ENCODE peak calls at places on chromosomes 12 and 14, in ten cellular contexts. J is cortex of kidney, V is NCI-H1105, B is mammary epithelial cell, D is progenitor cell of endocrine pancreas, H is smooth muscle cell of the brain vasculature, S is heart right ventricle, I is GDM1, T is HCEC 1CT, W is tibial artery. L is an unnamed sample.

GRCh38 chr12:97639702-97640101 is 177.1 kb downstream of the RMST start:
- DNase-seq in D (no peak), V (no peak), S (no peak), J (no peak), B (peak; percentile 20), W (no peak), T (no peak), I (no peak), H (no peak), L (no peak)

GRCh38 chr12:108886873-108887629 is 7.2 kb downstream of the DAO start:
- DNase-seq in D (no peak), T (no peak), J (no peak), B (no peak), I (no peak), S (no peak), V (no peak), H (no peak), W (no peak), L (no peak)

GRCh38 chr12:6860942-6861341 is 6.4 kb upstream of the TPI1 start:
- DNase-seq in I (no peak), V (no peak), W (no peak), T (no peak), H (no peak), D (no peak), S (no peak), J (no peak), B (no peak), L (no peak)

GRCh38 chr14:30840086-30840779 is 34.1 kb upstream of the COCH start:
- DNase-seq in B (no peak), T (no peak), D (no peak), H (no peak), W (no peak), S (no peak), V (no peak), J (no peak), I (no peak), L (no peak)

GRCh38 chr12:63150255-63151060 is 543 bp downstream of the AVPR1A start:
- DNase-seq in T (no peak), I (no peak), B (no peak), D (peak; percentile 14), J (no peak), H (no peak), S (peak; percentile 14), W (peak; percentile 18), V (no peak), L (peak; percentile 21)

GRCh38 chr12:96516472-96517417 is 27.4 kb downstream of the CFAP54 start:
- DNase-seq in J (no peak), W (peak; percentile 82), T (peak; percentile 63), S (peak; percentile 63), I (peak; percentile 34), V (peak; percentile 65), B (peak; percentile 56), D (peak; percentile 40), H (peak; percentile 76), L (peak; percentile 70)

GRCh38 chr12:88381456-88381855 is 198.8 kb downstream of the KITLG start:
- DNase-seq in V (no peak), W (no peak), B (no peak), H (no peak), J (no peak), I (no peak), S (no peak), D (no peak), T (no peak), L (no peak)

GRCh38 chr12:79454338-79454777 is 236.4 kb downstream of the PAWR start:
- DNase-seq in V (no peak), B (peak; percentile 38), I (no peak), T (peak; percentile 74), S (no peak), J (no peak), D (no peak), H (no peak), W (no peak), L (no peak)

GRCh38 chr12:75289678-75290200 is 40.4 kb downstream of the CAPS2 start:
- DNase-seq in S (no peak), D (no peak), V (no peak), T (peak; percentile 20), W (no peak), I (no peak), B (no peak), J (no peak), H (peak; percentile 12), L (no peak)

GRCh38 chr14:24308342-24309124 is 756 bp upstream of the CIDEB start:
- DNase-seq in B (no peak), I (no peak), J (no peak), H (no peak), S (no peak), W (no peak), V (no peak), T (no peak), D (no peak), L (no peak)

GRCh38 chr12:57215668-57216013 is 953 bp upstream of the NXPH4 start:
- DNase-seq in W (no peak), J (no peak), S (no peak), B (peak; percentile 29), T (no peak), V (no peak), I (no peak), D (no peak), H (no peak), L (no peak)

GRCh38 chr12:89707623-89707991 is 1.0 kb downstream of the ATP2B1 start:
- DNase-seq in W (peak; percentile 28), B (peak; percentile 14), T (no peak), I (no peak), D (peak; percentile 24), J (no peak), V (no peak), S (peak; percentile 27), H (no peak), L (no peak)

GRCh38 chr12:3680919-3681594 is 71.9 kb downstream of the CRACR2A start:
- DNase-seq in I (no peak), J (no peak), H (no peak), T (no peak), S (peak; percentile 81), V (peak; percentile 93), B (peak; percentile 14), D (no peak), W (no peak), L (peak; percentile 68)

GRCh38 chr12:108635201-108635996 is 1.7 kb upstream of the SELPLG start:
- DNase-seq in I (peak; percentile 79), D (no peak), S (no peak), V (no peak), J (no peak), B (no peak), T (no peak), H (no peak), W (no peak), L (no peak)

GRCh38 chr14:101470266-101470665 is 91.0 kb upstream of the DIO3 start:
- DNase-seq in I (no peak), W (no peak), B (no peak), D (no peak), H (no peak), S (no peak), J (no peak), T (no peak), V (no peak), L (no peak)

GRCh38 chr14:87837306-87837705 is 155.7 kb downstream of the GALC start:
- DNase-seq in V (no peak), S (no peak), W (no peak), I (no peak), T (no peak), H (no peak), D (no peak), J (no peak), B (no peak), L (no peak)

GRCh38 chr12:105588126-105588525 is 257.6 kb downstream of the C12orf75 start:
- DNase-seq in W (no peak), V (no peak), T (no peak), H (no peak), D (no peak), S (no peak), I (no peak), J (no peak), B (no peak), L (no peak)

GRCh38 chr12:5191803-5192538 is 148.3 kb downstream of the KCNA5 start:
- DNase-seq in I (no peak), B (no peak), D (no peak), V (no peak), J (no peak), T (no peak), H (no peak), W (no peak), S (no peak), L (no peak)

GRCh38 chr14:52473557-52473956 is 78.7 kb downstream of the TXNDC16 start:
- DNase-seq in V (peak; percentile 29), T (peak; percentile 48), I (no peak), B (peak; percentile 31), S (no peak), J (no peak), H (peak; percentile 32), D (no peak), W (no peak), L (no peak)

GRCh38 chr14:67513631-67514108 is 19.4 kb upstream of the PLEKHH1 start:
- DNase-seq in V (no peak), T (no peak), H (no peak), J (no peak), S (no peak), W (no peak), D (no peak), B (no peak), I (no peak), L (no peak)

GRCh38 chr12:45580570-45580969 is 148.9 kb upstream of the ARID2 start:
- DNase-seq in H (no peak), T (no peak), V (no peak), I (no peak), J (no peak), W (no peak), B (no peak), S (no peak), D (no peak), L (no peak)

GRCh38 chr14:69008411-69008810 is 29.3 kb upstream of the ACTN1 start:
- DNase-seq in V (peak; percentile 23), I (no peak), J (no peak), D (no peak), T (no peak), W (no peak), S (no peak), H (peak; percentile 39), B (no peak), L (no peak)

GRCh38 chr12:98745578-98746391 is 100.7 kb downstream of the APAF1 start:
- DNase-seq in W (no peak), J (no peak), V (no peak), I (no peak), S (no peak), H (no peak), B (no peak), D (no peak), T (no peak), L (no peak)

GRCh38 chr12:49470986-49471385 is 67.8 kb upstream of the KCNH3 start:
- DNase-seq in S (no peak), D (no peak), H (no peak), T (peak; percentile 55), V (no peak), B (no peak), J (no peak), I (no peak), W (no peak), L (no peak)

GRCh38 chr14:92584856-92585255 is 71.3 kb downstream of the RIN3 start:
- DNase-seq in I (no peak), B (no peak), W (no peak), J (no peak), V (no peak), D (no peak), H (no peak), T (no peak), S (no peak), L (no peak)

GRCh38 chr14:71403673-71404072 is 496.4 kb downstream of the PCNX1 start:
- DNase-seq in V (no peak), B (peak; percentile 23), J (no peak), W (no peak), D (no peak), S (no peak), I (no peak), T (peak; percentile 49), H (no peak), L (no peak)

GRCh38 chr14:101761881-101762529 is 496 bp downstream of the PPP2R5C start:
- DNase-seq in T (no peak), D (peak; percentile 52), J (no peak), W (no peak), B (no peak), V (peak; percentile 52), S (peak; percentile 52), I (no peak), H (no peak), L (peak; percentile 68)

GRCh38 chr12:57280234-57281062 is 29.5 kb upstream of the STAC3 start:
- DNase-seq in S (no peak), D (no peak), H (peak; percentile 44), W (no peak), I (peak; percentile 10), T (peak; percentile 95), V (no peak), B (peak; percentile 89), J (no peak), L (no peak)

L was measured in heart left ventricle.